ENCODE peak calls at places on chromosome 19, in five cellular contexts. R is neuronal stem cell, S is H9, E is H1, H is trophoblast cell. D is an unnamed sample.

GRCh38 chr19:41795031-41795461 is 1.3 kb upstream of the CEACAM3 start:
- DNase-seq in H (peak; percentile 65), S (peak; percentile 65), R (peak; percentile 30), E (peak; percentile 3), D (peak; percentile 27)

GRCh38 chr19:15280048-15280725 is 47.9 kb upstream of the EPHX3 start:
- DNase-seq in H (peak; percentile 96), R (no peak), E (no peak), S (no peak), D (peak; percentile 38)

GRCh38 chr19:41705393-41706174 is 2.8 kb upstream of the CEACAM5 start:
- DNase-seq in H (peak; percentile 46), R (peak; percentile 4), S (peak; percentile 67), E (no peak), D (no peak)

GRCh38 chr19:48896191-48896720 is 2.3 kb downstream of the TULP2 start:
- DNase-seq in R (peak; percentile 53), H (no peak), E (peak; percentile 64), S (peak; percentile 94), D (no peak)

GRCh38 chr19:32877323-32877912 is 7.9 kb upstream of the SLC7A9 start:
- DNase-seq in H (no peak), R (no peak), E (no peak), S (no peak), D (no peak)

GRCh38 chr19:6768236-6768785 is 1.1 kb upstream of the SH2D3A start:
- DNase-seq in E (no peak), R (no peak), H (no peak), S (no peak), D (no peak)

GRCh38 chr19:39997595-39998216 is 846 bp downstream of the ZNF546 start:
- DNase-seq in S (no peak), H (peak; percentile 45), R (no peak), E (no peak), D (no peak)

GRCh38 chr19:47012620-47013019 is 7.0 kb upstream of the NPAS1 start:
- DNase-seq in E (no peak), S (no peak), R (no peak), H (peak; percentile 7), D (no peak)

GRCh38 chr19:4583961-4584669 is 24.6 kb upstream of the SEMA6B start:
- DNase-seq in S (peak; percentile 67), H (no peak), E (no peak), R (peak; percentile 71), D (peak; percentile 47)

GRCh38 chr19:16066611-16067104 is 9.6 kb upstream of the TPM4 start:
- DNase-seq in E (no peak), H (peak; percentile 87), S (peak; percentile 56), R (no peak), D (no peak)

GRCh38 chr19:34539396-34539795 is 57.8 kb downstream of the WTIP start:
- DNase-seq in E (no peak), S (no peak), H (no peak), R (no peak), D (no peak)

GRCh38 chr19:29785955-29786589 is 25.7 kb upstream of the CCNE1 start:
- DNase-seq in R (no peak), E (no peak), H (peak; percentile 78), S (peak; percentile 68), D (no peak)

GRCh38 chr19:34475026-34475974 is 6.3 kb upstream of the WTIP start:
- DNase-seq in E (no peak), H (peak; percentile 90), R (no peak), S (no peak), D (peak; percentile 90)

GRCh38 chr19:38387550-38388309 is at the start of gene GGN:
- DNase-seq in E (peak; percentile 95), R (peak; percentile 99), H (peak; percentile 70), S (peak; percentile 99), D (peak; percentile 98)

GRCh38 chr19:18377026-18377425 is 8.9 kb upstream of the GDF15 start:
- DNase-seq in R (no peak), H (peak; percentile 32), S (no peak), E (no peak), D (no peak)

GRCh38 chr19:15934332-15935078 is at the start of gene CYP4F11:
- DNase-seq in S (no peak), E (no peak), H (no peak), R (no peak), D (no peak)

GRCh38 chr19:405138-405965 is 3.6 kb downstream of the C2CD4C start:
- DNase-seq in H (no peak), S (peak; percentile 33), R (no peak), E (no peak), D (no peak)

GRCh38 chr19:33052352-33052972 is 12.2 kb downstream of the RHPN2 start:
- DNase-seq in E (no peak), R (no peak), S (no peak), H (peak; percentile 81), D (peak; percentile 71)

GRCh38 chr19:28609091-28609755 is 603.7 kb downstream of the UQCRFS1 start:
- DNase-seq in H (peak; percentile 0), R (no peak), E (no peak), S (no peak), D (no peak)

GRCh38 chr19:28608292-28608691 is 604.7 kb downstream of the UQCRFS1 start:
- DNase-seq in S (no peak), R (no peak), E (no peak), H (no peak), D (no peak)

GRCh38 chr19:28605501-28606268 is 607.3 kb downstream of the UQCRFS1 start:
- DNase-seq in E (no peak), S (no peak), R (no peak), H (peak; percentile 30), D (no peak)

GRCh38 chr19:28607066-28607583 is 605.8 kb downstream of the UQCRFS1 start:
- DNase-seq in R (no peak), H (no peak), E (no peak), S (no peak), D (no peak)

GRCh38 chr19:28606269-28607032 is 606.5 kb downstream of the UQCRFS1 start:
- DNase-seq in R (no peak), S (no peak), E (no peak), H (no peak), D (no peak)
- H2BK12ac ChIP-seq in R (no peak overlapping the region), S (no peak overlapping the region), E (no peak overlapping the region), H (no peak overlapping the region), D (no peak overlapping the region)

DNA sequence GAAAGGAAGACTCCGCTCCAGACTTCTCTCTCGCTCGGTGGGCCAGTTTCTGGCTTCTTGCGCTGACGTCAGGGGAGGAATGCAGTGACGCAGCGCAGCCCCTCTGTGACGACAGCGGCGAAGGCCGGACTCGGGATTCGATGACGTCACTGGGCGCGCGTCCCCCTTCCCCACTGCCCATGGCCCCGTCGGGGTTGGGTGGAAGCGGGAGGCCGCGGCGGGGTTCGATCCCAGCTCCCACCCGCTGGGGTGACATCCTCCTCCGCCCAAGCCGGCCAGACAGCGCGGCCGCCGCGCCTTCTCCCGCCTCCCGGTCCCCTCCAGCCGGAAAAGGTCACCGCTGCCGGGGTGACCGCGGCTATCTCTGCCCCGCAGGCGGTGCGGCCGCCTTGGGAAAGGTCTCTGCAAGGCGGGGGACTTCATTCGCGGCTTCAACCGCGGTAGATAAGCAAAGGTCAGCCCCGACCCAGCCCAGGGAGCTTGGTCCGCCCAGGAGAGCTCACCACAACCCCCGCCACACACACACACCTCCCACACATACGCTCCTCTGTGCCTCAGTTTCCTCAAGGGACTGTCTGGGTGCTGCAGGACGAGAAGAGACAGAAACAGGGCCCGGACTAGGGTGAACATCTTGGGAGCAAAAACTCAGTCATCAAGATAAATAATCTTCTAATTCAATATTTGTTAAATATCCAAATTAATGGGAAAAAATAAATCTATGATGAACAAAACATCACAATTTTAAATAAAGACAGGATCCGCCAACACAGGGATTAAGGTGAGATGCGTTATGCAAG is 844 bp upstream of the RFX1 start:
- DNase-seq in S (peak; percentile 54), R (no peak), E (no peak), H (peak; percentile 83), D (no peak)
- H2AFZ ChIP-seq in S (no peak overlapping the region), R (peak overlapping the region; percentile 89), E (peak overlapping the region; percentile 71), H (peak overlapping the region; percentile 83), D (peak overlapping the region; percentile 85)

DNA sequence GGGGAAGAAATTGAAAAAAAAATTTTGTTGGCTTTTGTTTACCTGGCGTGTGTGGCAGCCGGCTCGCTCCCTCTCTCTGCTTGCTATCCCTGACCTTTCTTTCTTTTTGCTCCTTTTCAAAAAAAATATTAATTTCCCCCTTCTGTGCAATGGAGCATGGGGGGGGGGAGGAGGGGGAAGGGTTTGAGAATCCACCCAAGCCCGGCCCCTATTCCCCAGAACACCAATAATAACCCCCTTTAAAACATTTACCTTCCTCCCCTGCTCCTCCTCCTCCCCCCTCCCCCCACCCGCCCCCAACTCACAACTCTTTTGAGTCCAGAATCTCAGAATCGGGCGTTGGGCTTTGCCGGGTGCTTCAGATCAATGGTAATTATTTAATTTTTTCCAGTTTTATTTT is 28.4 kb downstream of the NFIX start:
- DNase-seq in E (no peak), H (no peak), S (no peak), R (no peak), D (no peak)
- H3K4me1 ChIP-seq in E (peaks cover 31% of the 10 kb centered on the region), H (no peaks in the 10 kb centered on the region), S (peaks cover 2% of the 10 kb centered on the region), R (peaks cover 8% of the 10 kb centered on the region), D (peaks cover 20% of the 10 kb centered on the region)

DNA sequence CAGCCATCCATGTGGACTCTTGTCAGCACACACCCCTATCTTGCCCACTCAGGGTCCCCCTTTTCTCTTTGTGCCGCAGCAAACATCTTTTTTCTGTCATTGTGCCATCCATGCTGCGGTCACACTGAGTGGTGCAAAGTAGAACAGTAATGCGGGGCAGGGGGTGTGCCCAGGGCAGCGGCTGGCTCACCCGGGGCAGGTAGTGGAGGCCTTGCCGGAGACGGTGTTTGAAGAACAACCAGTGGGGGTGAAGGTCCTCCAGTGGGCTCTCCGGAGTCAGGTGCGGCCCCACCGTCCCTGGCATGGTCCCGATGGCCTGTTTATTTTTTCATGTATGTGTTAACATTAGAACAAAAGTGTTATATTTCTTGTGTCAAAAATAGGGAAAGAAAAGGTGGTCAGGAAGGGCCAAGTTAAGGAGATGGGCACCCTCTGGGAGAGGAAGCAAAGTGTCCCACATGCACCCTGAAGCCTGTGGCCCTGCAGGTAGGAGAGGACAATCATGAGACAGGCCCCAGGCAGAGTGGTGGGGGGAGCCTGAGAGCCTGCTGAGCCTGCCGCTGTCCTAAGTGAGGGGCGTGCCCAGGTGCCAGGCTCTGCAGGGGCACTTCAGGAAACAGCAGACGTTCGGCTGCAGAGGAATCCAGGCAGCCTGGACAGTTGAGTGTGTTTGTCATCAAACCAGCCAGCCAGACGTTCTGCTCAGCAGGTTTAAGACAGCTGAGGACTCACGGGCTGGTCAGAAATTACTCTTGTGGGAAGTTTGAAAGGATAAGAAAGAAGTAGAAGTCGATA is 12.3 kb downstream of the TSSK6 start:
- DNase-seq in S (no peak), H (no peak), R (no peak), E (no peak), D (no peak)
- H2BK12ac ChIP-seq in S (no peak overlapping the region), H (no peak overlapping the region), R (no peak overlapping the region), E (no peak overlapping the region), D (no peak overlapping the region)

GRCh38 chr19:55283548-55284393 is at the start of gene BRSK1:
- DNase-seq in R (peak; percentile 76), S (peak; percentile 89), E (no peak), H (no peak), D (peak; percentile 77)
- H2AFZ ChIP-seq in R (peak within 1 kb of the TSS; percentile 82), S (no peak within 1 kb of the TSS), E (no peak within 1 kb of the TSS), H (no peak within 1 kb of the TSS), D (peak within 1 kb of the TSS; percentile 8)